ENCODE peak calls at places on chromosomes 11 and 22, in eight cellular contexts. M, W, F, L, R, C, K and U are unnamed samples.
A peak's percentile ranks its signal among the peaks of the same experiment; 100 is the strongest.

GRCh38 chr11:126821832-126822231 is 178.7 kb downstream of the KIRREL3 start:
- DNase-seq in M (no peak), W (no peak), F (no peak), L (no peak), R (no peak), C (no peak), K (no peak), U (no peak)

GRCh38 chr11:75319035-75319877 is 32.2 kb downstream of the ARRB1 start:
- DNase-seq in M (no peak), W (no peak), F (peak; percentile 35), L (no peak), R (no peak), C (no peak), K (no peak), U (no peak)

GRCh38 chr11:134911514-134912180 is 499.6 kb upstream of the B3GAT1 start:
- DNase-seq in M (no peak), W (no peak), F (no peak), L (no peak), R (no peak), C (no peak), K (no peak), U (no peak)

GRCh38 chr11:8962827-8963226 is 1.4 kb downstream of the TMEM9B start:
- DNase-seq in M (no peak), W (no peak), F (no peak), L (no peak), R (peak; percentile 19), C (no peak), K (no peak), U (no peak)

GRCh38 chr11:69014084-69014935 is 1.3 kb upstream of the MRGPRF start:
- DNase-seq in M (no peak), W (no peak), F (peak; percentile 84), L (no peak), R (no peak), C (no peak), K (no peak), U (no peak)

GRCh38 chr22:28604961-28605360 is 74.7 kb downstream of the TTC28 start:
- DNase-seq in M (no peak), W (no peak), F (no peak), L (peak; percentile 79), R (no peak), C (no peak), K (no peak), U (no peak)

GRCh38 chr11:61126266-61126665 is 24.0 kb downstream of the CD5 start:
- DNase-seq in M (no peak), W (peak; percentile 32), F (peak; percentile 80), L (no peak), R (no peak), C (no peak), K (no peak), U (no peak)

GRCh38 chr11:64239662-64240466 is 1.0 kb upstream of the FKBP2 start:
- DNase-seq in M (no peak), W (no peak), F (no peak), L (no peak), R (no peak), C (no peak), K (no peak), U (no peak)

GRCh38 chr22:19515654-19516377 is 8.4 kb downstream of the CLDN5 start:
- DNase-seq in M (no peak), W (no peak), F (no peak), L (no peak), R (no peak), C (no peak), K (no peak), U (no peak)

GRCh38 chr11:117146521-117146920 is 2.4 kb downstream of the PAFAH1B2 start:
- DNase-seq in M (no peak), W (no peak), F (peak; percentile 35), L (no peak), R (no peak), C (no peak), K (no peak), U (no peak)

GRCh38 chr22:50185384-50186087 is at the start of gene TRABD:
- DNase-seq in M (peak; percentile 84), W (peak; percentile 65), F (peak; percentile 89), L (peak; percentile 84), R (peak; percentile 83), C (peak; percentile 82), K (no peak), U (peak; percentile 96)

GRCh38 chr11:77214557-77214956 is 86.5 kb downstream of the MYO7A start:
- DNase-seq in M (no peak), W (no peak), F (no peak), L (no peak), R (no peak), C (no peak), K (no peak), U (no peak)

GRCh38 chr11:128714881-128715280 is 21.0 kb downstream of the FLI1 start:
- DNase-seq in M (no peak), W (no peak), F (no peak), L (peak; percentile 70), R (no peak), C (no peak), K (no peak), U (no peak)

GRCh38 chr11:41053894-41054293 is 405.6 kb downstream of the LRRC4C start:
- DNase-seq in M (no peak), W (no peak), F (no peak), L (no peak), R (no peak), C (no peak), K (no peak), U (no peak)

GRCh38 chr11:36306888-36307287 is 10.8 kb downstream of the PRR5L start:
- DNase-seq in M (peak; percentile 33), W (peak; percentile 24), F (peak; percentile 48), L (no peak), R (no peak), C (no peak), K (no peak), U (no peak)

GRCh38 chr22:41582694-41583093 is 6.9 kb downstream of the PMM1 start:
- DNase-seq in M (no peak), W (no peak), F (no peak), L (no peak), R (no peak), C (no peak), K (no peak), U (no peak)

GRCh38 chr11:1853376-1854131 is 670 bp downstream of the LSP1 start:
- DNase-seq in M (no peak), W (no peak), F (no peak), L (no peak), R (no peak), C (no peak), K (no peak), U (no peak)

GRCh38 chr11:1854949-1855885 is 2.3 kb downstream of the LSP1 start:
- DNase-seq in M (no peak), W (no peak), F (no peak), L (no peak), R (no peak), C (no peak), K (no peak), U (no peak)

GRCh38 chr11:1855886-1856265 is 3.0 kb downstream of the LSP1 start:
- DNase-seq in M (no peak), W (no peak), F (no peak), L (no peak), R (no peak), C (no peak), K (no peak), U (no peak)

GRCh38 chr11:1852885-1853284 is at the start of gene LSP1:
- DNase-seq in M (no peak), W (no peak), F (no peak), L (no peak), R (no peak), C (no peak), K (no peak), U (no peak)

GRCh38 chr11:1854132-1854948 is 1.5 kb downstream of the LSP1 start:
- DNase-seq in M (no peak), W (no peak), F (no peak), L (no peak), R (no peak), C (no peak), K (no peak), U (no peak)
- H3K4me3 ChIP-seq in M (no peak overlapping the region), W (peak overlapping the region; percentile 30), F (no peak overlapping the region), L (no peak overlapping the region), R (no peak overlapping the region), C (peak overlapping the region; percentile 2), K (peak overlapping the region; percentile 32), U (no peak overlapping the region)

GRCh38 chr11:24767411-24767810 is 270.6 kb downstream of the LUZP2 start:
- DNase-seq in M (no peak), W (no peak), F (no peak), L (no peak), R (no peak), C (no peak), K (no peak), U (no peak)
- TF ChIP-seq CTCF in M (no peak), W (no peak), F (no peak), L (no peak), R (no peak), C (no peak), K (no peak), U (no peak)

GRCh38 chr11:101840720-101841119 is 74.1 kb upstream of the CEP126 start:
- DNase-seq in M (no peak), W (no peak), F (no peak), L (no peak), R (no peak), C (no peak), K (no peak), U (no peak)
- TF ChIP-seq POLR2A in M (no peak), W (no peak), F (no peak), L (no peak), R (no peak), C (no peak), K (no peak), U (no peak)

DNA sequence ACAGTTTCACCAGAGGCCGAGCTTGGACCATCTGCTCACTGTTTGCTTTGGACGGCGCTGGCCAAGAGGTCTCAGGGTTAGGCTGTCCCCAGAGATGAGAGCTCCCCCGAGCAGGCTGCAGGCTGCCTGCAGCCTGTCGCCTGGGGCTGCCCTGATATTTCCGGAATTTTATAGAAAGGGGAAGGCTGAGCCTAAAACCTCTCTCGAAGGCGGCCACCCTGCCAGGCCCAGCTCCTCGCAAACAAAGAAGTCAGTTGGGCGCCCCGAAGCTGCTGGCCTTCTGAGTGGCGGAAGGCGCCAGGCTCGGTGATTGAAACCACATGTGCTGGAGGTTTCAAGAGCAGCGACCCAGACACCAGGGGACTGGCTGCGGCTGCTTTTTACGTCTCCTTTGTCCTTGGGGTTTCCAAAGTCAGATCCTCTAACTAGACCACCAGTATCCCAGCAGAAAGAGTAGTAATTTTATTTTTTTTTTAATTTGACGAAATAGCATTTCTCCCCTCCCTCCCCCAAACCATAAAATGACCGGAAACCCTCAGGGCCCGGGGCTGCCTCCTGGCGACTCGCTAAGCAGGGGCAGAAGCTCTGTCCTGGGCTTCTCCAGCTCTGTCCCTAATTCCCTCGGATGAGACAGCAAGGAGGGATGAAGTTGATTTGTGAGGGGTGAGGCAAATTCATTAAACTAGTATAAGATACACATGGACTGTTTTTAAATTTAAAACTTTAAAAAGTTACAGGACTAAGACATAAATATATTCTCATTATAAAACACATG is 57.4 kb downstream of the CLMP start:
- DNase-seq in M (no peak), W (peak; percentile 72), F (peak; percentile 75), L (peak; percentile 33), R (no peak), C (no peak), K (no peak), U (peak; percentile 96)
- H3K4me3 ChIP-seq in M (no peak overlapping the region), W (peak overlapping the region; percentile 11), F (no peak overlapping the region), L (no peak overlapping the region), R (no peak overlapping the region), C (peak overlapping the region; percentile 10), K (peak overlapping the region; percentile 0), U (no peak overlapping the region)